ENCODE peak calls at places on chromosome 22, in five cellular contexts. One of them, this sample, is unnamed.

GRCh38 chr22:27461470-27461869 is 340.1 kb downstream of the MN1 start:
- DNase-seq in stimulated activated CD8-positive, alpha-beta memory T cell treated with anti-CD3 and anti-CD28 coated beads, Interleukin-12 subunit alpha, Interleukin-12 subunit beta, amount 100 ng/mL, for 4 hours: no peak
- DNase-seq in AG08396: peak; percentile 83
- DNase-seq in activated CD4-positive, CD25-positive, alpha-beta regulatory T cell: no peak
- DNase-seq in NCI-H524: no peak
- DNase-seq in this sample: no peak

GRCh38 chr22:19974233-19974861 is 32.7 kb upstream of the TXNRD2 start:
- DNase-seq in NCI-H524: peak; percentile 89
- DNase-seq in activated CD4-positive, CD25-positive, alpha-beta regulatory T cell: no peak
- DNase-seq in AG08396: peak; percentile 80
- DNase-seq in stimulated activated CD8-positive, alpha-beta memory T cell treated with anti-CD3 and anti-CD28 coated beads, Interleukin-12 subunit alpha, Interleukin-12 subunit beta, amount 100 ng/mL, for 4 hours: no peak
- DNase-seq in this sample: no peak

GRCh38 chr22:50190182-50190951 is 4.7 kb downstream of the TRABD start:
- DNase-seq in activated CD4-positive, CD25-positive, alpha-beta regulatory T cell: peak; percentile 57
- DNase-seq in NCI-H524: no peak
- DNase-seq in AG08396: peak; percentile 77
- DNase-seq in stimulated activated CD8-positive, alpha-beta memory T cell treated with anti-CD3 and anti-CD28 coated beads, Interleukin-12 subunit alpha, Interleukin-12 subunit beta, amount 100 ng/mL, for 4 hours: peak; percentile 68
- DNase-seq in this sample: peak; percentile 40

GRCh38 chr22:47515384-47516125 is 753.1 kb downstream of the TBC1D22A start:
- DNase-seq in AG08396: no peak
- DNase-seq in NCI-H524: peak; percentile 80
- DNase-seq in stimulated activated CD8-positive, alpha-beta memory T cell treated with anti-CD3 and anti-CD28 coated beads, Interleukin-12 subunit alpha, Interleukin-12 subunit beta, amount 100 ng/mL, for 4 hours: no peak
- DNase-seq in activated CD4-positive, CD25-positive, alpha-beta regulatory T cell: no peak
- DNase-seq in this sample: no peak

GRCh38 chr22:38238519-38239051 is 34.2 kb downstream of the TMEM184B start:
- DNase-seq in activated CD4-positive, CD25-positive, alpha-beta regulatory T cell: no peak
- DNase-seq in AG08396: peak; percentile 63
- DNase-seq in NCI-H524: no peak
- DNase-seq in stimulated activated CD8-positive, alpha-beta memory T cell treated with anti-CD3 and anti-CD28 coated beads, Interleukin-12 subunit alpha, Interleukin-12 subunit beta, amount 100 ng/mL, for 4 hours: no peak
- DNase-seq in this sample: no peak

GRCh38 chr22:39148727-39149535 is 3.5 kb downstream of the CBX7 start:
- DNase-seq in NCI-H524: no peak
- DNase-seq in AG08396: no peak
- DNase-seq in stimulated activated CD8-positive, alpha-beta memory T cell treated with anti-CD3 and anti-CD28 coated beads, Interleukin-12 subunit alpha, Interleukin-12 subunit beta, amount 100 ng/mL, for 4 hours: peak; percentile 66
- DNase-seq in activated CD4-positive, CD25-positive, alpha-beta regulatory T cell: peak; percentile 49
- DNase-seq in this sample: peak; percentile 69

GRCh38 chr22:39117585-39118191 is 20.6 kb downstream of the APOBEC3H start:
- DNase-seq in NCI-H524: peak; percentile 50
- DNase-seq in stimulated activated CD8-positive, alpha-beta memory T cell treated with anti-CD3 and anti-CD28 coated beads, Interleukin-12 subunit alpha, Interleukin-12 subunit beta, amount 100 ng/mL, for 4 hours: peak; percentile 58
- DNase-seq in activated CD4-positive, CD25-positive, alpha-beta regulatory T cell: peak; percentile 57
- DNase-seq in AG08396: peak; percentile 53
- DNase-seq in this sample: no peak

GRCh38 chr22:45744442-45744841 is 72.8 kb downstream of the ATXN10 start:
- DNase-seq in AG08396: no peak
- DNase-seq in activated CD4-positive, CD25-positive, alpha-beta regulatory T cell: no peak
- DNase-seq in stimulated activated CD8-positive, alpha-beta memory T cell treated with anti-CD3 and anti-CD28 coated beads, Interleukin-12 subunit alpha, Interleukin-12 subunit beta, amount 100 ng/mL, for 4 hours: no peak
- DNase-seq in NCI-H524: no peak
- DNase-seq in this sample: no peak

GRCh38 chr22:32951081-32951806 is 106.9 kb downstream of the SYN3 start:
- DNase-seq in activated CD4-positive, CD25-positive, alpha-beta regulatory T cell: no peak
- DNase-seq in NCI-H524: no peak
- DNase-seq in AG08396: no peak
- DNase-seq in stimulated activated CD8-positive, alpha-beta memory T cell treated with anti-CD3 and anti-CD28 coated beads, Interleukin-12 subunit alpha, Interleukin-12 subunit beta, amount 100 ng/mL, for 4 hours: no peak
- DNase-seq in this sample: no peak

GRCh38 chr22:25774575-25775026 is 32.6 kb downstream of the MYO18B start:
- DNase-seq in NCI-H524: peak; percentile 53
- DNase-seq in activated CD4-positive, CD25-positive, alpha-beta regulatory T cell: no peak
- DNase-seq in AG08396: no peak
- DNase-seq in stimulated activated CD8-positive, alpha-beta memory T cell treated with anti-CD3 and anti-CD28 coated beads, Interleukin-12 subunit alpha, Interleukin-12 subunit beta, amount 100 ng/mL, for 4 hours: no peak
- DNase-seq in this sample: no peak

GRCh38 chr22:33400891-33401290 is 342.7 kb upstream of the SYN3 start:
- DNase-seq in stimulated activated CD8-positive, alpha-beta memory T cell treated with anti-CD3 and anti-CD28 coated beads, Interleukin-12 subunit alpha, Interleukin-12 subunit beta, amount 100 ng/mL, for 4 hours: no peak
- DNase-seq in NCI-H524: no peak
- DNase-seq in activated CD4-positive, CD25-positive, alpha-beta regulatory T cell: no peak
- DNase-seq in AG08396: no peak
- DNase-seq in this sample: no peak

GRCh38 chr22:25898707-25899365 is 156.8 kb downstream of the MYO18B start:
- DNase-seq in NCI-H524: peak; percentile 38
- DNase-seq in AG08396: no peak
- DNase-seq in stimulated activated CD8-positive, alpha-beta memory T cell treated with anti-CD3 and anti-CD28 coated beads, Interleukin-12 subunit alpha, Interleukin-12 subunit beta, amount 100 ng/mL, for 4 hours: no peak
- DNase-seq in activated CD4-positive, CD25-positive, alpha-beta regulatory T cell: no peak
- DNase-seq in this sample: no peak